ENCODE peak calls at places on chromosome 11, in six cellular contexts. C is brain microvascular endothelial cell, J is heart right ventricle, Q is ascending aorta, O is heart left ventricle, X is right lobe of liver. F is an unnamed sample.

GRCh38 chr11:31060880-31061279 is 308.7 kb downstream of the DCDC1 start:
- DNase-seq in X (no peak), C (no peak), O (no peak), J (no peak), Q (no peak), F (no peak)

GRCh38 chr11:71499546-71499945 is 27.5 kb upstream of the KRTAP5-7 start:
- DNase-seq in O (no peak), X (no peak), C (no peak), J (no peak), Q (no peak), F (no peak)

GRCh38 chr11:131488208-131488607 is 117.8 kb downstream of the NTM start:
- DNase-seq in X (no peak), C (no peak), Q (no peak), O (no peak), J (no peak), F (peak; percentile 10)

GRCh38 chr11:64916040-64916847 is 765 bp downstream of the ATG2A start:
- DNase-seq in O (peak; percentile 69), X (peak; percentile 81), J (peak; percentile 32), C (no peak), Q (no peak), F (peak; percentile 58)

GRCh38 chr11:1008781-1009180 is 27.7 kb downstream of the MUC6 start:
- DNase-seq in O (no peak), Q (no peak), J (no peak), C (no peak), X (no peak), F (no peak)

GRCh38 chr11:65357856-65358356 is 3.4 kb downstream of the TIGD3 start:
- DNase-seq in C (no peak), X (peak; percentile 81), Q (no peak), J (no peak), O (peak; percentile 56), F (no peak)

GRCh38 chr11:128662960-128663359 is 30.9 kb upstream of the FLI1 start:
- DNase-seq in X (no peak), Q (no peak), O (no peak), J (no peak), C (no peak), F (no peak)

GRCh38 chr11:41403462-41403861 is 56.0 kb downstream of the LRRC4C start:
- DNase-seq in O (no peak), Q (no peak), J (no peak), X (no peak), C (no peak), F (no peak)

GRCh38 chr11:72591785-72592490 is 82.3 kb downstream of the PDE2A start:
- DNase-seq in C (no peak), Q (no peak), J (no peak), X (no peak), O (no peak), F (no peak)

GRCh38 chr11:47233989-47234668 is 14.5 kb downstream of the ACP2 start:
- DNase-seq in Q (no peak), C (peak; percentile 81), X (no peak), J (peak; percentile 52), O (peak; percentile 24), F (no peak)

GRCh38 chr11:117385471-117385870 is 57.8 kb downstream of the CEP164 start:
- DNase-seq in J (no peak), Q (no peak), C (no peak), O (no peak), X (no peak), F (no peak)

GRCh38 chr11:19957301-19957985 is 202.8 kb downstream of the DBX1 start:
- DNase-seq in C (no peak), O (no peak), J (no peak), X (no peak), Q (no peak), F (no peak)

GRCh38 chr11:134369656-134370525 is 38.1 kb downstream of the GLB1L2 start:
- DNase-seq in C (no peak), Q (no peak), J (no peak), O (no peak), X (peak; percentile 22), F (peak; percentile 21)

GRCh38 chr11:910044-910588 is 494 bp downstream of the CHID1 start:
- DNase-seq in Q (no peak), X (no peak), O (no peak), C (no peak), J (no peak), F (no peak)

GRCh38 chr11:6427516-6427915 is 8.6 kb upstream of the APBB1 start:
- DNase-seq in J (no peak), O (no peak), X (no peak), Q (no peak), C (no peak), F (no peak)

DNA sequence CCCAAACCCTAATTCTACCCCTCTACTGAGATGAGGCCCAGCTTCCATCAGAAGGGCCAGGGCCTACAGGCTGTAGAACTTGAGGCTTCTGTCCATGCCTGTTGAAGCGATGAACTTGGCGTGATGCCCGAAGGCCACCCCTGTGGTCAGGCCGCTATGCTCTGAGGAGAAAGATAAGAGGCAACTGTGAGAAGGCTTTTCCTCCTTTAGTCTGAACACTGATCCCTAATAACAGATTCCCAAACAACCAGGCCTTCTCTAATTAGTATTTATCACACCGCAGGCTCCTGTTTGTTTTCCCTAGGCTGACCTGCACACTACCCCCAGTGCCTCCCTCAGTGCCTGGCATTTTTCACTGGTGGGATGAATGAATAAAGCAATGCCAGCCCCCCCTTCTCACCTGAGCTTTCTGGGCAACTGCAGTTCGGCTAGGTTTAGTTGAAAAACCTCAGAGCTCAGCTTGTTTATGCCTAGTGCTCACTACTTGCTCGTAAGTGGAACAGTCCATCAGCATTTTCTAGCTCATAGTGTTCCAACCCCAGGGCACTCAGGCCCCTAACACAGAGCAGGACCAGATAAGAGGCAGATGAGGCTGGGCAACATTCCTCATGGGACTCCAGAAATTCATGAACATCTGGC is 15.2 kb downstream of the PRPF19 start:
- DNase-seq in C (peak; percentile 59), J (no peak), O (peak; percentile 74), X (no peak), Q (no peak), F (no peak)
- H3K36me3 ChIP-seq in C (peaks cover 22% of the 10 kb centered on the region), J (peaks cover 13% of the 10 kb centered on the region), O (peaks cover 49% of the 10 kb centered on the region), X (peaks cover 38% of the 10 kb centered on the region), Q (peaks cover 36% of the 10 kb centered on the region), F (no peaks in the 10 kb centered on the region)

GRCh38 chr11:94871491-94872185 is 101.7 kb downstream of the CWC15 start:
- DNase-seq in O (no peak), J (no peak), C (no peak), X (no peak), Q (no peak), F (no peak)
- H3K36me3 ChIP-seq in O (peaks cover 95% of the 10 kb centered on the region), J (peaks cover 25% of the 10 kb centered on the region), C (peaks cover 81% of the 10 kb centered on the region), X (peaks cover 98% of the 10 kb centered on the region), Q (peaks cover 43% of the 10 kb centered on the region), F (no peaks in the 10 kb centered on the region)

GRCh38 chr11:121300972-121301699 is 8.6 kb downstream of the SC5D start:
- DNase-seq in O (no peak), J (no peak), Q (no peak), C (no peak), X (no peak), F (no peak)
- H3K36me3 ChIP-seq in O (peaks cover 32% of the 10 kb centered on the region), J (no peaks in the 10 kb centered on the region), Q (no peaks in the 10 kb centered on the region), C (peaks cover 4% of the 10 kb centered on the region), X (peaks cover 21% of the 10 kb centered on the region), F (peaks cover 5% of the 10 kb centered on the region)

DNA sequence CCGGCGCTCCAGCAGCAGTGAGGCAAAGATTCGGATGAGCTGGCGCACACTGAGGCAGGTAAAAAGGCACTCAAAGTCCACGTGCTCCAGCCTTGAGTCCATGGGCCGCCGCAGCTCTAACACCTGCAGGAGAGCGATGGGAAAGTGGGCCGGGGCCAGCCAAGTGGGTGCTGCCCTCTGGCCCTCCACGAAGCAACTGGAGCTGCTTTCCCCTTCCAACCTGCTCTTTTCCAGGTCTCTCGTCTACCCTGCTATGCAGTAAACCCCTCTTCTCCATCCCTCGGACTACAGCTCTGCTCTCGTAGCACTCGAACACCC is 20.0 kb downstream of the RPL27A start:
- DNase-seq in X (no peak), C (no peak), J (no peak), O (no peak), Q (no peak), F (no peak)
- H3K36me3 ChIP-seq in X (peaks cover 33% of the 10 kb centered on the region), C (peaks cover 8% of the 10 kb centered on the region), J (no peaks in the 10 kb centered on the region), O (peaks cover 83% of the 10 kb centered on the region), Q (peaks cover 50% of the 10 kb centered on the region), F (no peaks in the 10 kb centered on the region)

GRCh38 chr11:27497911-27498310 is 8.7 kb downstream of the LIN7C start:
- DNase-seq in J (no peak), C (no peak), O (no peak), Q (no peak), X (no peak), F (no peak)

GRCh38 chr11:27501102-27501501 is 5.5 kb downstream of the LIN7C start:
- DNase-seq in O (no peak), Q (no peak), J (no peak), C (no peak), X (no peak), F (no peak)

GRCh38 chr11:27496461-27496860 is 10.1 kb downstream of the LIN7C start:
- DNase-seq in J (no peak), X (no peak), C (no peak), O (no peak), Q (no peak), F (no peak)

GRCh38 chr11:27497284-27497866 is 9.2 kb downstream of the LIN7C start:
- DNase-seq in O (no peak), J (no peak), Q (no peak), C (no peak), X (no peak), F (no peak)

DNA sequence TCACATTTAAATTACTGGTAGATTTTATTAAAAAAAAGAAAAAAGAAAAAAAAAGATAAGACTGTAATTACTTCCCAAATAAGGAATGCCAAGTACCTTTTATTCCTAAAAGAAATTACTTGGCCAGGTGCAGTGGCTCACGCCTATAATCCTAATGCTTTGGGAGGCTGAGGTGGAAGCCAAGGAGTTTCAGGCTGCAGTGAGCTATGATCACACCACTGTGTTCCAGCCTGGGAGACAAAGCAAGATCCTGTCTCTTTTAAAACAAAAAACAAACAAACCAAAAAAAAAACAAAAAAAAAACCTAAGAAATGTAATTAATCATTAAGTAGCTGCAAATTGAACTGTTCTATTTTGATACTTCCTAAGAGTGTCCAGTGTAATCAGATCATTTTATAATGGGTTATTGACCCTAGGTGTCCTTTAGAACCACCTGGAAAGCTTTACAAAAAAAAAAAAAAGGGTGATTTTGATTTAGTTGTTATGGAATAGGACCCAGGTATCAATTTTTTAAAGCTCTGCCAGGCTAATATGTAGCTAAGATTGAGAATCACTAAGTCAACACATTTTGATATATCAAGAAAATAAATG is 10.8 kb downstream of the LIN7C start:
- DNase-seq in Q (no peak), J (no peak), C (no peak), O (no peak), X (no peak), F (no peak)
- H3K36me3 ChIP-seq in Q (peaks cover 25% of the 10 kb centered on the region), J (peaks cover 27% of the 10 kb centered on the region), C (peaks cover 27% of the 10 kb centered on the region), O (peaks cover 95% of the 10 kb centered on the region), X (peaks cover 48% of the 10 kb centered on the region), F (peaks cover 7% of the 10 kb centered on the region)

GRCh38 chr11:10520562-10520961 is 20.4 kb downstream of the RNF141 start:
- DNase-seq in Q (no peak), O (no peak), X (no peak), J (no peak), C (no peak), F (no peak)
- H3K36me3 ChIP-seq in Q (peaks cover 26% of the 10 kb centered on the region), O (peaks cover 92% of the 10 kb centered on the region), X (peaks cover 31% of the 10 kb centered on the region), J (peaks cover 25% of the 10 kb centered on the region), C (peaks cover 31% of the 10 kb centered on the region), F (no peaks in the 10 kb centered on the region)

GRCh38 chr11:85764796-85765195 is 46.1 kb downstream of the SYTL2 start:
- DNase-seq in J (no peak), Q (no peak), C (no peak), X (no peak), O (no peak), F (no peak)
- H3K36me3 ChIP-seq in J (no peaks in the 10 kb centered on the region), Q (no peaks in the 10 kb centered on the region), C (no peaks in the 10 kb centered on the region), X (no peaks in the 10 kb centered on the region), O (no peaks in the 10 kb centered on the region), F (no peaks in the 10 kb centered on the region)

F was measured in mucosa of descending colon.